ENCODE peak calls at places on chromosomes 5 and 9, in ten cellular contexts. R, I, L, V, J, Z, K, C, B and A are unnamed samples.

GRCh38 chr9:130997395-130997684 is 11.6 kb upstream of the LAMC3 start:
- DNase-seq in R (no peak), I (no peak), L (no peak), V (no peak), J (no peak), Z (no peak), K (no peak), C (no peak), B (no peak), A (no peak)

GRCh38 chr9:120733190-120733589 is 18.9 kb upstream of the MEGF9 start:
- DNase-seq in R (no peak), I (no peak), L (peak; percentile 91), V (no peak), J (no peak), Z (no peak), K (no peak), C (no peak), B (peak; percentile 67), A (no peak)

GRCh38 chr9:124869986-124870560 is 8.1 kb downstream of the ARPC5L start:
- DNase-seq in R (peak; percentile 36), I (no peak), L (peak; percentile 48), V (peak; percentile 73), J (no peak), Z (no peak), K (peak; percentile 57), C (no peak), B (peak; percentile 22), A (peak; percentile 39)

GRCh38 chr5:168969341-168969863 is 331.5 kb downstream of the SLIT3 start:
- DNase-seq in R (no peak), I (no peak), L (no peak), V (no peak), J (no peak), Z (no peak), K (no peak), C (no peak), B (no peak), A (no peak)

GRCh38 chr5:1220831-1221230 is 4.3 kb upstream of the SLC6A18 start:
- DNase-seq in R (no peak), I (no peak), L (no peak), V (no peak), J (no peak), Z (no peak), K (no peak), C (no peak), B (no peak), A (no peak)

GRCh38 chr5:65646938-65647337 is 22.1 kb downstream of the SHLD3 start:
- DNase-seq in R (no peak), I (no peak), L (no peak), V (no peak), J (no peak), Z (no peak), K (no peak), C (no peak), B (no peak), A (no peak)

GRCh38 chr5:149730620-149731331 is 666 bp downstream of the PPARGC1B start:
- DNase-seq in R (peak; percentile 46), I (no peak), L (no peak), V (peak; percentile 67), J (peak; percentile 36), Z (peak; percentile 58), K (peak; percentile 60), C (no peak), B (peak; percentile 59), A (peak; percentile 62)

GRCh38 chr5:31987985-31988710 is 186.0 kb downstream of the GOLPH3 start:
- DNase-seq in R (no peak), I (peak; percentile 100), L (peak; percentile 90), V (no peak), J (peak; percentile 72), Z (no peak), K (no peak), C (peak; percentile 97), B (no peak), A (no peak)

GRCh38 chr5:24621809-24622208 is 23.0 kb downstream of the CDH10 start:
- DNase-seq in R (no peak), I (no peak), L (peak; percentile 33), V (no peak), J (no peak), Z (no peak), K (no peak), C (no peak), B (peak; percentile 32), A (no peak)

GRCh38 chr5:52743970-52744369 is 43.7 kb upstream of the ITGA1 start:
- DNase-seq in R (no peak), I (no peak), L (peak; percentile 42), V (no peak), J (no peak), Z (no peak), K (no peak), C (peak; percentile 37), B (no peak), A (peak; percentile 4)

GRCh38 chr5:38154615-38155204 is 103.6 kb upstream of the EGFLAM start:
- DNase-seq in R (no peak), I (peak; percentile 11), L (no peak), V (no peak), J (no peak), Z (no peak), K (no peak), C (no peak), B (no peak), A (no peak)

GRCh38 chr9:109918359-109919163 is 138.6 kb downstream of the PALM2AKAP2 start:
- DNase-seq in R (no peak), I (no peak), L (no peak), V (peak; percentile 43), J (no peak), Z (no peak), K (peak; percentile 53), C (peak; percentile 49), B (no peak), A (no peak)

GRCh38 chr5:65778126-65778525 is 56.1 kb downstream of the NLN start:
- DNase-seq in R (no peak), I (no peak), L (peak; percentile 27), V (no peak), J (no peak), Z (no peak), K (no peak), C (no peak), B (no peak), A (no peak)

GRCh38 chr5:173051746-173052145 is 4.4 kb upstream of the CREBRF start:
- DNase-seq in R (no peak), I (peak; percentile 26), L (no peak), V (no peak), J (no peak), Z (no peak), K (no peak), C (no peak), B (no peak), A (no peak)

GRCh38 chr9:113523421-113524141 is 60.1 kb downstream of the RGS3 start:
- DNase-seq in R (no peak), I (no peak), L (no peak), V (peak; percentile 76), J (no peak), Z (no peak), K (peak; percentile 75), C (peak; percentile 31), B (no peak), A (peak; percentile 63)

GRCh38 chr5:145493435-145493834 is 341.7 kb downstream of the PRELID2 start:
- DNase-seq in R (no peak), I (no peak), L (no peak), V (no peak), J (no peak), Z (no peak), K (no peak), C (no peak), B (no peak), A (no peak)

GRCh38 chr5:135031146-135031812 is 2.7 kb downstream of the PITX1 start:
- DNase-seq in R (no peak), I (no peak), L (peak; percentile 10), V (no peak), J (no peak), Z (peak; percentile 43), K (no peak), C (no peak), B (peak; percentile 38), A (no peak)

GRCh38 chr9:16680965-16681658 is 189.4 kb downstream of the BNC2 start:
- DNase-seq in R (no peak), I (no peak), L (no peak), V (no peak), J (no peak), Z (no peak), K (no peak), C (no peak), B (no peak), A (no peak)

GRCh38 chr9:21762064-21762463 is 40.4 kb upstream of the MTAP start:
- DNase-seq in R (no peak), I (no peak), L (no peak), V (no peak), J (no peak), Z (no peak), K (no peak), C (no peak), B (no peak), A (no peak)

GRCh38 chr5:31860726-31861432 is 221.9 kb downstream of the PDZD2 start:
- DNase-seq in R (no peak), I (no peak), L (no peak), V (no peak), J (no peak), Z (no peak), K (no peak), C (no peak), B (no peak), A (no peak)

GRCh38 chr5:81302596-81302995 is 1.2 kb downstream of the ZCCHC9 start:
- DNase-seq in R (no peak), I (no peak), L (no peak), V (no peak), J (no peak), Z (no peak), K (no peak), C (no peak), B (no peak), A (no peak)

GRCh38 chr9:80076105-80076504 is 504.3 kb downstream of the TLE4 start:
- DNase-seq in R (no peak), I (no peak), L (no peak), V (no peak), J (no peak), Z (no peak), K (no peak), C (no peak), B (no peak), A (no peak)

GRCh38 chr5:58871648-58872242 is 288.9 kb downstream of the RAB3C start:
- DNase-seq in R (peak; percentile 50), I (peak; percentile 3), L (peak; percentile 68), V (no peak), J (peak; percentile 69), Z (peak; percentile 51), K (peak; percentile 18), C (no peak), B (peak; percentile 44), A (no peak)

GRCh38 chr5:66518052-66518451 is 78.1 kb upstream of the MAST4 start:
- DNase-seq in R (no peak), I (no peak), L (no peak), V (no peak), J (no peak), Z (no peak), K (no peak), C (no peak), B (no peak), A (no peak)

GRCh38 chr9:112874006-112874405 is 16.7 kb downstream of the SLC46A2 start:
- DNase-seq in R (no peak), I (no peak), L (no peak), V (no peak), J (no peak), Z (no peak), K (no peak), C (no peak), B (no peak), A (no peak)

GRCh38 chr5:115578657-115579056 is 23.6 kb downstream of the TICAM2 start:
- DNase-seq in R (no peak), I (no peak), L (no peak), V (no peak), J (no peak), Z (no peak), K (peak; percentile 24), C (no peak), B (no peak), A (no peak)

GRCh38 chr5:67029481-67029880 is 167.1 kb downstream of the CD180 start:
- DNase-seq in R (no peak), I (no peak), L (no peak), V (no peak), J (no peak), Z (no peak), K (no peak), C (no peak), B (no peak), A (no peak)

GRCh38 chr9:82334286-82334685 is 345.7 kb downstream of the SPATA31D1 start:
- DNase-seq in R (no peak), I (no peak), L (peak; percentile 27), V (no peak), J (no peak), Z (no peak), K (no peak), C (peak; percentile 38), B (no peak), A (no peak)